ENCODE peak calls at places on chromosomes 1 and 21, in eight cellular contexts. W, Y, I, T, F, Q, X and B are unnamed samples.

GRCh38 chr1:223034270-223034798 is 108.7 kb downstream of the TLR5 start:
- DNase-seq in I (no peak), Q (no peak), X (no peak), F (no peak), T (no peak), W (no peak), Y (no peak), B (no peak)

GRCh38 chr1:113415256-113416189 is 25.2 kb downstream of the MAGI3 start:
- DNase-seq in Y (no peak), W (no peak), X (peak; percentile 22), F (no peak), T (no peak), Q (no peak), I (no peak), B (no peak)

GRCh38 chr1:107782192-107782845 is 182.7 kb downstream of the VAV3 start:
- DNase-seq in Q (no peak), W (no peak), Y (peak; percentile 65), X (peak; percentile 63), F (peak; percentile 38), T (peak; percentile 34), I (no peak), B (no peak)

GRCh38 chr21:33817663-33818433 is 97.8 kb downstream of the ATP5PO start:
- DNase-seq in Q (peak; percentile 47), W (no peak), I (no peak), Y (no peak), X (no peak), F (no peak), T (no peak), B (no peak)

GRCh38 chr1:27298632-27299384 is 23.2 kb upstream of the TMEM222 start:
- DNase-seq in T (no peak), Q (no peak), Y (no peak), W (no peak), F (no peak), X (peak; percentile 39), I (no peak), B (no peak)

GRCh38 chr1:88191917-88192316 is 492.2 kb upstream of the PKN2 start:
- DNase-seq in X (no peak), I (no peak), T (no peak), Q (no peak), W (no peak), F (no peak), Y (no peak), B (no peak)

GRCh38 chr1:204287466-204287881 is 72.3 kb downstream of the PLEKHA6 start:
- DNase-seq in T (no peak), Y (no peak), I (no peak), X (no peak), Q (no peak), F (no peak), W (no peak), B (no peak)

GRCh38 chr1:114081145-114082046 is 72.3 kb downstream of the SYT6 start:
- DNase-seq in Y (no peak), I (peak; percentile 21), W (no peak), X (no peak), T (no peak), Q (no peak), F (no peak), B (no peak)

GRCh38 chr1:228276361-228276831 is 68.6 kb downstream of the OBSCN start:
- DNase-seq in T (no peak), F (no peak), Y (peak; percentile 14), Q (no peak), I (peak; percentile 17), X (no peak), W (no peak), B (no peak)

GRCh38 chr1:117661027-117661426 is 55.2 kb downstream of the TENT5C start:
- DNase-seq in Y (peak; percentile 86), I (no peak), Q (no peak), W (no peak), F (no peak), T (no peak), X (no peak), B (no peak)

GRCh38 chr1:209850342-209850979 is 22.7 kb downstream of the UTP25 start:
- DNase-seq in W (no peak), F (peak; percentile 95), T (peak; percentile 13), I (peak; percentile 34), Y (no peak), X (peak; percentile 84), Q (peak; percentile 68), B (no peak)

GRCh38 chr1:54327386-54328116 is 78.6 kb downstream of the SSBP3 start:
- DNase-seq in W (no peak), F (peak; percentile 18), X (peak; percentile 34), I (no peak), Q (no peak), T (no peak), Y (no peak), B (no peak)

GRCh38 chr1:14968251-14968812 is 185.2 kb upstream of the TMEM51 start:
- DNase-seq in W (no peak), I (peak; percentile 30), F (peak; percentile 69), Q (no peak), Y (no peak), T (no peak), X (peak; percentile 86), B (no peak)

GRCh38 chr1:17606826-17607440 is 67.4 kb downstream of the ARHGEF10L start:
- DNase-seq in Y (peak; percentile 6), W (no peak), Q (no peak), I (peak; percentile 78), T (peak; percentile 36), X (peak; percentile 75), F (peak; percentile 47), B (peak; percentile 86)

GRCh38 chr1:188170446-188170845 is 1341.7 kb downstream of the PLA2G4A start:
- DNase-seq in T (no peak), W (no peak), F (no peak), Q (no peak), I (no peak), X (no peak), Y (no peak), B (no peak)

GRCh38 chr1:116259665-116260064 is 113.4 kb upstream of the ATP1A1 start:
- DNase-seq in W (no peak), Y (peak; percentile 3), T (no peak), F (no peak), I (no peak), X (no peak), Q (peak; percentile 39), B (no peak)

GRCh38 chr1:77143529-77144121 is 75.6 kb downstream of the PIGK start:
- DNase-seq in Q (no peak), I (no peak), T (no peak), W (no peak), Y (no peak), X (peak; percentile 32), F (no peak), B (no peak)

GRCh38 chr1:230568008-230568407 is 74.3 kb upstream of the COG2 start:
- DNase-seq in Q (no peak), F (peak; percentile 7), Y (no peak), T (peak; percentile 13), W (no peak), I (no peak), X (peak; percentile 44), B (peak; percentile 35)

GRCh38 chr1:158087320-158087927 is 93.3 kb upstream of the CD1D start:
- DNase-seq in I (no peak), T (peak; percentile 70), X (peak; percentile 85), W (peak; percentile 74), F (peak; percentile 81), Y (peak; percentile 6), Q (no peak), B (no peak)

GRCh38 chr1:52037402-52037814 is 3.8 kb upstream of the KTI12 start:
- DNase-seq in I (no peak), Q (no peak), T (no peak), Y (no peak), F (no peak), X (no peak), W (no peak), B (no peak)

GRCh38 chr1:3898994-3899775 is 887 bp downstream of the C1orf174 start:
- DNase-seq in X (peak; percentile 50), Q (no peak), W (peak; percentile 84), T (no peak), F (no peak), Y (no peak), I (no peak), B (no peak)

GRCh38 chr21:35367558-35367957 is 318.5 kb upstream of the RUNX1 start:
- DNase-seq in F (no peak), Y (no peak), Q (no peak), W (no peak), I (no peak), X (no peak), T (no peak), B (no peak)

GRCh38 chr1:218869276-218869675 is 304.4 kb upstream of the LYPLAL1 start:
- DNase-seq in T (no peak), Y (no peak), I (no peak), Q (no peak), F (no peak), W (no peak), X (no peak), B (no peak)

GRCh38 chr1:3352952-3353331 is 101.5 kb upstream of the ARHGEF16 start:
- DNase-seq in X (no peak), T (no peak), Y (no peak), I (peak; percentile 76), F (peak; percentile 25), Q (peak; percentile 93), W (peak; percentile 81), B (peak; percentile 81)

GRCh38 chr1:229552732-229553131 is 5.8 kb downstream of the ABCB10 start:
- DNase-seq in W (no peak), Y (no peak), Q (no peak), F (no peak), T (no peak), I (no peak), X (no peak), B (no peak)

GRCh38 chr21:45994738-45995685 is 13.4 kb downstream of the COL6A1 start:
- DNase-seq in F (no peak), X (no peak), T (no peak), I (peak; percentile 13), W (peak; percentile 69), Y (no peak), Q (no peak), B (peak; percentile 48)

GRCh38 chr1:44409741-44410140 is 4.7 kb downstream of the RNF220 start:
- DNase-seq in Y (no peak), X (no peak), I (no peak), W (no peak), Q (no peak), T (no peak), F (no peak), B (no peak)

GRCh38 chr1:235277709-235278108 is 50.3 kb downstream of the ARID4B start:
- DNase-seq in T (no peak), Y (no peak), W (no peak), X (no peak), F (no peak), I (no peak), Q (no peak), B (no peak)